ENCODE peak calls at places on chromosome 1, in nine cellular contexts. One of them, this sample, is unnamed.

GRCh38 chr1:59214764-59215208 is 82.1 kb upstream of the FGGY start:
- DNase-seq in K562: no peak
- DNase-seq in A549: peak
- DNase-seq in esophagus muscularis mucosa: no peak
- DNase-seq in transverse colon: no peak
- DNase-seq in ovary: no peak
- DNase-seq in GM12878: no peak
- DNase-seq in SK-N-SH: no peak
- DNase-seq in stomach: peak
- DNase-seq in this sample: no peak

GRCh38 chr1:94258873-94259331 is 21.5 kb upstream of the ARHGAP29 start:
- DNase-seq in K562: no peak
- DNase-seq in SK-N-SH: peak
- DNase-seq in stomach: no peak
- DNase-seq in esophagus muscularis mucosa: no peak
- DNase-seq in transverse colon: peak
- DNase-seq in ovary: peak
- DNase-seq in A549: peak
- DNase-seq in GM12878: no peak
- DNase-seq in this sample: peak

GRCh38 chr1:179742717-179743678 is at the start of gene FAM163A:
- DNase-seq in stomach: no peak
- DNase-seq in A549: no peak
- DNase-seq in K562: no peak
- DNase-seq in esophagus muscularis mucosa: no peak
- DNase-seq in transverse colon: no peak
- DNase-seq in ovary: no peak
- DNase-seq in GM12878: no peak
- DNase-seq in SK-N-SH: peak
- DNase-seq in this sample: no peak

GRCh38 chr1:37234941-37235418 is 200.7 kb upstream of the GRIK3 start:
- DNase-seq in K562: no peak
- DNase-seq in GM12878: no peak
- DNase-seq in ovary: no peak
- DNase-seq in transverse colon: no peak
- DNase-seq in SK-N-SH: no peak
- DNase-seq in esophagus muscularis mucosa: no peak
- DNase-seq in stomach: no peak
- DNase-seq in A549: no peak
- DNase-seq in this sample: no peak

GRCh38 chr1:69911301-69911801 is 294.0 kb downstream of the LRRC40 start:
- DNase-seq in SK-N-SH: no peak
- DNase-seq in K562: no peak
- DNase-seq in stomach: no peak
- DNase-seq in transverse colon: no peak
- DNase-seq in A549: no peak
- DNase-seq in GM12878: no peak
- DNase-seq in ovary: no peak
- DNase-seq in esophagus muscularis mucosa: no peak
- DNase-seq in this sample: no peak

GRCh38 chr1:162498442-162498785 is 796 bp downstream of the UHMK1 start:
- DNase-seq in GM12878: no peak
- DNase-seq in esophagus muscularis mucosa: no peak
- DNase-seq in K562: no peak
- DNase-seq in A549: peak
- DNase-seq in stomach: no peak
- DNase-seq in transverse colon: no peak
- DNase-seq in SK-N-SH: no peak
- DNase-seq in ovary: no peak
- DNase-seq in this sample: no peak

GRCh38 chr1:81576996-81577697 is 223.6 kb upstream of the ADGRL2 start:
- DNase-seq in transverse colon: no peak
- DNase-seq in A549: no peak
- DNase-seq in GM12878: no peak
- DNase-seq in ovary: no peak
- DNase-seq in K562: no peak
- DNase-seq in stomach: no peak
- DNase-seq in SK-N-SH: no peak
- DNase-seq in esophagus muscularis mucosa: no peak
- DNase-seq in this sample: no peak

GRCh38 chr1:22687191-22687590 is 23.4 kb upstream of the EPHB2 start:
- DNase-seq in ovary: no peak
- DNase-seq in SK-N-SH: no peak
- DNase-seq in GM12878: no peak
- DNase-seq in K562: no peak
- DNase-seq in esophagus muscularis mucosa: no peak
- DNase-seq in transverse colon: no peak
- DNase-seq in stomach: no peak
- DNase-seq in A549: no peak
- DNase-seq in this sample: no peak

GRCh38 chr1:152001631-152002584 is 8.2 kb upstream of the S100A10 start:
- DNase-seq in stomach: peak
- DNase-seq in SK-N-SH: peak
- DNase-seq in GM12878: no peak
- DNase-seq in A549: peak
- DNase-seq in transverse colon: peak
- DNase-seq in ovary: peak
- DNase-seq in esophagus muscularis mucosa: peak
- DNase-seq in K562: peak
- DNase-seq in this sample: peak

GRCh38 chr1:79790950-79791349 is 784.4 kb upstream of the ADGRL4 start:
- DNase-seq in transverse colon: no peak
- DNase-seq in A549: no peak
- DNase-seq in esophagus muscularis mucosa: no peak
- DNase-seq in K562: no peak
- DNase-seq in ovary: no peak
- DNase-seq in GM12878: no peak
- DNase-seq in SK-N-SH: no peak
- DNase-seq in stomach: no peak
- DNase-seq in this sample: no peak

GRCh38 chr1:231023150-231023549 is 16.9 kb downstream of the FAM89A start:
- DNase-seq in K562: no peak
- DNase-seq in esophagus muscularis mucosa: peak
- DNase-seq in ovary: no peak
- DNase-seq in SK-N-SH: no peak
- DNase-seq in GM12878: no peak
- DNase-seq in stomach: no peak
- DNase-seq in transverse colon: no peak
- DNase-seq in A549: no peak
- DNase-seq in this sample: no peak

DNA sequence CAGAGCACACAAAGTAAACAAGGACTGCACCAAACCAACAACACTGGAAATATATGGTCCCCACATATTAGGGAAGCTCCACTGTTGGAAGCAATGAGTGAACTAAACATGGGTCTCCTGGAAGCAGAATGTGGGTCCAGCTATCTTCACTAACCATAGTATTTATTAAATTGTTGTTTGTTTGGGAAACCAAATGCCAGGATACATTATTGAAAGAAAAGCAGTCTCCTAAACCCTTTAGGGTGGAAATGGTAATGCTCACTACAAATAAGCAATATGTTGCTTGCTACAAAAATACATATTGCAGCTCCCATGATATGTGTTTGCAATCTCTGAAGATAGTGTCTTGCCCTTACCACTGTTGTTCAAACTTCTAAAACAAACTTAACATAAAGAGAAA is 2.2 kb downstream of the NEGR1 start:
- DNase-seq in ovary: no peak
- DNase-seq in transverse colon: no peak
- DNase-seq in esophagus muscularis mucosa: no peak
- DNase-seq in SK-N-SH: no peak
- DNase-seq in stomach: no peak
- DNase-seq in A549: no peak
- DNase-seq in GM12878: no peak
- DNase-seq in K562: no peak
- DNase-seq in this sample: no peak
- TF ChIP-seq EP300 in ovary: no peak
- TF ChIP-seq EP300 in transverse colon: no peak
- TF ChIP-seq EP300 in esophagus muscularis mucosa: no peak
- TF ChIP-seq EP300 in SK-N-SH: no peak
- TF ChIP-seq EP300 in stomach: no peak
- TF ChIP-seq EP300 in A549: no peak
- TF ChIP-seq EP300 in GM12878: no peak
- TF ChIP-seq EP300 in K562: no peak
- TF ChIP-seq EP300 in this sample: no peak

GRCh38 chr1:7294636-7295035 is 476.5 kb upstream of the VAMP3 start:
- DNase-seq in GM12878: no peak
- DNase-seq in transverse colon: no peak
- DNase-seq in K562: no peak
- DNase-seq in SK-N-SH: no peak
- DNase-seq in stomach: no peak
- DNase-seq in ovary: no peak
- DNase-seq in A549: no peak
- DNase-seq in esophagus muscularis mucosa: peak
- DNase-seq in this sample: no peak

GRCh38 chr1:7292714-7293419 is 478.2 kb upstream of the VAMP3 start:
- DNase-seq in A549: no peak
- DNase-seq in K562: no peak
- DNase-seq in stomach: no peak
- DNase-seq in esophagus muscularis mucosa: peak
- DNase-seq in ovary: no peak
- DNase-seq in transverse colon: no peak
- DNase-seq in SK-N-SH: no peak
- DNase-seq in GM12878: no peak
- DNase-seq in this sample: no peak

GRCh38 chr1:7292033-7292681 is 478.9 kb upstream of the VAMP3 start:
- DNase-seq in GM12878: no peak
- DNase-seq in A549: no peak
- DNase-seq in transverse colon: no peak
- DNase-seq in ovary: no peak
- DNase-seq in K562: no peak
- DNase-seq in SK-N-SH: no peak
- DNase-seq in stomach: no peak
- DNase-seq in esophagus muscularis mucosa: peak
- DNase-seq in this sample: no peak

GRCh38 chr1:7295946-7296345 is 475.1 kb upstream of the VAMP3 start:
- DNase-seq in esophagus muscularis mucosa: peak
- DNase-seq in ovary: no peak
- DNase-seq in GM12878: no peak
- DNase-seq in K562: no peak
- DNase-seq in transverse colon: no peak
- DNase-seq in A549: no peak
- DNase-seq in stomach: no peak
- DNase-seq in SK-N-SH: no peak
- DNase-seq in this sample: no peak

GRCh38 chr1:7293702-7294630 is 477.1 kb upstream of the VAMP3 start:
- DNase-seq in ovary: no peak
- DNase-seq in stomach: no peak
- DNase-seq in K562: no peak
- DNase-seq in esophagus muscularis mucosa: peak
- DNase-seq in SK-N-SH: no peak
- DNase-seq in GM12878: no peak
- DNase-seq in transverse colon: no peak
- DNase-seq in A549: no peak
- DNase-seq in this sample: no peak
- TF ChIP-seq EP300 in ovary: no peak
- TF ChIP-seq EP300 in stomach: no peak
- TF ChIP-seq EP300 in K562: no peak
- TF ChIP-seq EP300 in esophagus muscularis mucosa: no peak
- TF ChIP-seq EP300 in SK-N-SH: no peak
- TF ChIP-seq EP300 in GM12878: no peak
- TF ChIP-seq EP300 in transverse colon: no peak
- TF ChIP-seq EP300 in A549: no peak
- TF ChIP-seq EP300 in this sample: no peak

DNA sequence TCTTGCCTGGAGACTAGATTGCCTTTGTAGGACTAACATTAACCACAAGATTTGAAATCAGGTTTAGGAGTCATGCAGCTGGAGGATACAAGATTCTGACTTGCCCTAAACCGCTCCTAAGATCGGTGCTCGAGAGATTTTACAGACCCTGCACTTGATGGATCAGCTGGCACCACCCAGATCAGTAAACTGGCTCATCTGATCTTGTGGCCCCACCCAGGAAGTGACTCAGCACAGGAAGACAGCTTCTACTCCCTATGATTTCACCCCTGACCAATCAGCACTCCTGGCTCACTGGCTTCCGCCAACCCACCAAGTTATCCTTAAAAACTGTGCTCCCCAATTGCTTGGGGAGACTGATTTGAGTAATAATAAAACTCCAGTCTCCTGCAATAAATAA is 878 bp upstream of the CATSPERE start:
- DNase-seq in A549: peak
- DNase-seq in stomach: no peak
- DNase-seq in GM12878: no peak
- DNase-seq in esophagus muscularis mucosa: no peak
- DNase-seq in transverse colon: no peak
- DNase-seq in SK-N-SH: no peak
- DNase-seq in K562: no peak
- DNase-seq in ovary: no peak
- DNase-seq in this sample: no peak
- TF ChIP-seq EP300 in A549: no peak
- TF ChIP-seq EP300 in stomach: no peak
- TF ChIP-seq EP300 in GM12878: no peak
- TF ChIP-seq EP300 in esophagus muscularis mucosa: no peak
- TF ChIP-seq EP300 in transverse colon: no peak
- TF ChIP-seq EP300 in SK-N-SH: no peak
- TF ChIP-seq EP300 in K562: no peak
- TF ChIP-seq EP300 in ovary: no peak
- TF ChIP-seq EP300 in this sample: no peak

GRCh38 chr1:20978413-20978812 is 191.3 kb upstream of the HP1BP3 start:
- DNase-seq in esophagus muscularis mucosa: no peak
- DNase-seq in GM12878: no peak
- DNase-seq in stomach: no peak
- DNase-seq in ovary: no peak
- DNase-seq in A549: no peak
- DNase-seq in SK-N-SH: peak
- DNase-seq in K562: no peak
- DNase-seq in transverse colon: no peak
- DNase-seq in this sample: no peak

GRCh38 chr1:20974069-20974468 is 187.0 kb upstream of the HP1BP3 start:
- DNase-seq in A549: no peak
- DNase-seq in stomach: no peak
- DNase-seq in esophagus muscularis mucosa: no peak
- DNase-seq in SK-N-SH: no peak
- DNase-seq in GM12878: no peak
- DNase-seq in ovary: no peak
- DNase-seq in transverse colon: no peak
- DNase-seq in K562: no peak
- DNase-seq in this sample: no peak

GRCh38 chr1:20974951-20975350 is 187.8 kb upstream of the HP1BP3 start:
- DNase-seq in esophagus muscularis mucosa: no peak
- DNase-seq in A549: no peak
- DNase-seq in stomach: no peak
- DNase-seq in ovary: no peak
- DNase-seq in GM12878: no peak
- DNase-seq in transverse colon: no peak
- DNase-seq in K562: no peak
- DNase-seq in SK-N-SH: no peak
- DNase-seq in this sample: no peak

GRCh38 chr1:20975668-20976067 is 188.6 kb upstream of the HP1BP3 start:
- DNase-seq in esophagus muscularis mucosa: no peak
- DNase-seq in K562: no peak
- DNase-seq in stomach: no peak
- DNase-seq in GM12878: no peak
- DNase-seq in SK-N-SH: no peak
- DNase-seq in A549: no peak
- DNase-seq in ovary: no peak
- DNase-seq in transverse colon: no peak
- DNase-seq in this sample: no peak

DNA sequence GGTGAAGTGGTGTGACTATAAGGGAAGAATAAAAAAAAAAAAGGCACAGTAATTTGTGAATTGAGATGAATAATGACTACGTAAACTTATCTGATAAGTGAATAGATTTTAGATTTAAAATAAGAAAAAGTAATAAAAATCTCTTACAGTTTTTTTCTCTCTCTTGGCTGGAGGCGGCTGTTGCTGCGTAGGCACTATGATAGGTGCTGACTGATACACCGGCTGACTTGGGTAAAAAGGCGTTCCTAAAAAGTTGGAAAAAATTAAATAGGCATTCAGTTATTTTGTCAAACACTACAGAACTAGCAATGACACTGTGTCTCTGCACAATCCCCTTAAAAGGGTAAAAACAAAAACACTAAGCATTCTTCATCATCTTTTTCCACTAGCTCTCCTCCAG is 185.7 kb upstream of the HP1BP3 start:
- DNase-seq in ovary: no peak
- DNase-seq in transverse colon: no peak
- DNase-seq in esophagus muscularis mucosa: no peak
- DNase-seq in K562: no peak
- DNase-seq in A549: no peak
- DNase-seq in GM12878: no peak
- DNase-seq in SK-N-SH: no peak
- DNase-seq in stomach: no peak
- DNase-seq in this sample: no peak
- TF ChIP-seq EP300 in ovary: no peak
- TF ChIP-seq EP300 in transverse colon: no peak
- TF ChIP-seq EP300 in esophagus muscularis mucosa: no peak
- TF ChIP-seq EP300 in K562: no peak
- TF ChIP-seq EP300 in A549: no peak
- TF ChIP-seq EP300 in GM12878: no peak
- TF ChIP-seq EP300 in SK-N-SH: no peak
- TF ChIP-seq EP300 in stomach: no peak
- TF ChIP-seq EP300 in this sample: no peak

This sample was measured in suprapubic skin.